ENCODE peak calls at places on chromosomes 12 and 14, in four cellular contexts. D is ACHN, K is GM04503, U is neural crest cell. X is an unnamed sample.

GRCh38 chr14:68932219-68932618 is 46.9 kb downstream of the ACTN1 start:
- DNase-seq in D (no peak), K (no peak), U (no peak), X (no peak)

GRCh38 chr12:120677765-120678473 is 9.0 kb upstream of the MLEC start:
- DNase-seq in K (no peak), U (no peak), D (peak; percentile 33), X (peak; percentile 19)

GRCh38 chr14:52730708-52731111 is 744 bp downstream of the STYX start:
- DNase-seq in D (peak; percentile 46), K (no peak), U (no peak), X (no peak)

GRCh38 chr14:65937079-65937803 is 524.7 kb downstream of the FUT8 start:
- DNase-seq in K (no peak), U (no peak), D (no peak), X (no peak)

GRCh38 chr12:66500841-66501240 is 178.0 kb downstream of the GRIP1 start:
- DNase-seq in D (no peak), K (no peak), U (no peak), X (no peak)

GRCh38 chr14:66401447-66402095 is 84.6 kb upstream of the CCDC196 start:
- DNase-seq in D (peak; percentile 10), U (no peak), K (no peak), X (no peak)

GRCh38 chr12:115273446-115273845 is 589.5 kb upstream of the TBX3 start:
- DNase-seq in U (no peak), D (no peak), K (no peak), X (no peak)

GRCh38 chr14:92702441-92702918 is 45.9 kb downstream of the LGMN start:
- DNase-seq in D (no peak), K (no peak), U (no peak), X (no peak)

GRCh38 chr12:39782026-39782545 is 162.5 kb upstream of the ABCD2 start:
- DNase-seq in D (no peak), U (no peak), K (no peak), X (no peak)

GRCh38 chr12:47903927-47904646 is 707 bp downstream of the VDR start:
- DNase-seq in K (peak; percentile 51), D (peak; percentile 87), U (no peak), X (peak; percentile 63)

GRCh38 chr14:100472491-100472890 is 114.7 kb downstream of the BEGAIN start:
- DNase-seq in D (no peak), U (no peak), K (no peak), X (no peak)

GRCh38 chr14:52272375-52272774 is 4.9 kb downstream of the PTGDR start:
- DNase-seq in U (no peak), D (peak; percentile 35), K (no peak), X (no peak)

GRCh38 chr14:53180272-53181221 is 27.4 kb upstream of the DDHD1 start:
- DNase-seq in U (peak; percentile 14), D (peak; percentile 22), K (no peak), X (no peak)